ENCODE peak calls at places on chromosomes 11 and 22, in eight cellular contexts. Y is cardiac fibroblast, V is psoas muscle, I is neural progenitor cell, G is BE2C, L is AG04450, T is AG10803, M is fibroblast of the aortic adventitia. D is an unnamed sample.
A peak's percentile ranks its signal among the peaks of the same experiment; 100 is the strongest.

GRCh38 chr11:12125609-12126149 is 15.3 kb downstream of the MICAL2 start:
- DNase-seq in L (no peak), G (no peak), T (no peak), Y (no peak), V (no peak), M (peak; percentile 30), I (no peak), D (no peak)

GRCh38 chr11:2538951-2539735 is 94.3 kb downstream of the KCNQ1 start:
- DNase-seq in L (no peak), Y (no peak), M (no peak), I (no peak), V (peak; percentile 8), T (no peak), G (peak; percentile 1), D (no peak)

GRCh38 chr11:26715133-26715532 is 6.7 kb downstream of the SLC5A12 start:
- DNase-seq in I (no peak), V (no peak), G (no peak), L (no peak), T (no peak), M (no peak), Y (no peak), D (no peak)

GRCh38 chr11:48037709-48038468 is 57.5 kb downstream of the PTPRJ start:
- DNase-seq in Y (peak; percentile 36), L (no peak), G (no peak), V (no peak), T (no peak), I (no peak), M (peak; percentile 55), D (no peak)

GRCh38 chr11:62182147-62182869 is 7.7 kb upstream of the SCGB1D1 start:
- DNase-seq in V (no peak), G (no peak), I (no peak), Y (no peak), T (no peak), M (no peak), L (no peak), D (no peak)

GRCh38 chr11:29629281-29629680 is 387.5 kb downstream of the KCNA4 start:
- DNase-seq in M (no peak), I (peak; percentile 8), L (no peak), T (peak; percentile 27), V (no peak), G (no peak), Y (peak; percentile 17), D (no peak)

GRCh38 chr11:88101881-88102594 is 73.2 kb downstream of the RAB38 start:
- DNase-seq in V (no peak), Y (no peak), L (no peak), M (peak; percentile 2), T (peak; percentile 35), I (no peak), G (no peak), D (no peak)

GRCh38 chr11:77361184-77361583 is 59.7 kb upstream of the GDPD4 start:
- DNase-seq in V (no peak), G (no peak), Y (peak; percentile 29), I (peak; percentile 3), T (peak; percentile 92), M (peak; percentile 48), L (no peak), D (no peak)

GRCh38 chr22:36977947-36978660 is 41.1 kb downstream of the TST start:
- DNase-seq in L (peak; percentile 49), I (peak; percentile 95), T (peak; percentile 81), M (peak; percentile 88), G (peak; percentile 92), V (peak; percentile 90), Y (peak; percentile 89), D (peak; percentile 91)

GRCh38 chr22:24810043-24810749 is 4.2 kb downstream of the SGSM1 start:
- DNase-seq in G (peak; percentile 77), V (no peak), M (no peak), I (peak; percentile 81), T (no peak), L (no peak), Y (peak; percentile 52), D (no peak)

GRCh38 chr22:31036671-31037550 is 44.2 kb upstream of the SMTN start:
- DNase-seq in I (no peak), Y (peak; percentile 49), L (no peak), T (peak; percentile 90), V (peak; percentile 30), G (peak; percentile 13), M (peak; percentile 77), D (no peak)
- H3K4me3 ChIP-seq in I (no peak overlapping the region), Y (peak overlapping the region; percentile 19), L (peak overlapping the region; percentile 33), T (peak overlapping the region; percentile 41), V (peak overlapping the region; percentile 21), G (no peak overlapping the region), M (peak overlapping the region; percentile 39), D (no peak overlapping the region)

DNA sequence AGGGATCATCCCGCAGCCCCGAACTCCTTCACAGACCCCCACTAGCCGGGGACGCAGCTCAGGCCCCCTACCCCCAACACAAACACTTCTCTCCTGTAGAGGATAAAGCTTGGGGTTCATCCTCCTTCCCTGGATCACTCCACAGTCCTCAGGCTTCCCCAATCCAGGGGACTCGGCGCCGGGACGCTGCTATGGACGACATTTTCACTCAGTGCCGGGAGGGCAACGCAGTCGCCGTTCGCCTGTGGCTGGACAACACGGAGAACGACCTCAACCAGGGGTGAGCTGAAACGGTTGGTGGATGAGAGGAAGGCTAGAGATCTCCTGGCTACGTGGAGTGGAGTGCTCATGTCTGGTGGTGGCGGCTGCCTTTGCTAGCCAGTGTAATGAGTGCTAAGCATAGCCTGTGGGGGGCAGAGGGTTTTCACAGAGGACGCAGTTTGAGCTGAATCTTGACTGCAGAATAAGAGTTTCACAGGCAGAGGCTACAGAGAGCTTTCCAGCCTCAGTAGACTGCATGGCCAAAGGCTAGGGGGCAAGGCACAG is 580 bp downstream of the ILK start:
- DNase-seq in V (no peak), M (peak; percentile 77), T (peak; percentile 68), Y (peak; percentile 78), I (peak; percentile 67), G (peak; percentile 50), L (no peak), D (peak; percentile 75)
- TF ChIP-seq CTCF in V (peak; percentile 6), M (peak; percentile 47), T (peak; percentile 39), Y (peak; percentile 33), I (no peak), G (peak; percentile 17), L (peak; percentile 35), D (peak; percentile 24)

GRCh38 chr11:125263268-125263790 is 98.8 kb downstream of the PKNOX2 start:
- DNase-seq in G (no peak), M (peak; percentile 99), Y (peak; percentile 99), I (peak; percentile 99), L (peak; percentile 100), V (peak; percentile 66), T (peak; percentile 100), D (peak; percentile 10)
- H3K4me3 ChIP-seq in G (no peak overlapping the region), M (no peak overlapping the region), Y (no peak overlapping the region), I (peak overlapping the region; percentile 11), L (no peak overlapping the region), V (peak overlapping the region; percentile 18), T (no peak overlapping the region), D (no peak overlapping the region)

DNA sequence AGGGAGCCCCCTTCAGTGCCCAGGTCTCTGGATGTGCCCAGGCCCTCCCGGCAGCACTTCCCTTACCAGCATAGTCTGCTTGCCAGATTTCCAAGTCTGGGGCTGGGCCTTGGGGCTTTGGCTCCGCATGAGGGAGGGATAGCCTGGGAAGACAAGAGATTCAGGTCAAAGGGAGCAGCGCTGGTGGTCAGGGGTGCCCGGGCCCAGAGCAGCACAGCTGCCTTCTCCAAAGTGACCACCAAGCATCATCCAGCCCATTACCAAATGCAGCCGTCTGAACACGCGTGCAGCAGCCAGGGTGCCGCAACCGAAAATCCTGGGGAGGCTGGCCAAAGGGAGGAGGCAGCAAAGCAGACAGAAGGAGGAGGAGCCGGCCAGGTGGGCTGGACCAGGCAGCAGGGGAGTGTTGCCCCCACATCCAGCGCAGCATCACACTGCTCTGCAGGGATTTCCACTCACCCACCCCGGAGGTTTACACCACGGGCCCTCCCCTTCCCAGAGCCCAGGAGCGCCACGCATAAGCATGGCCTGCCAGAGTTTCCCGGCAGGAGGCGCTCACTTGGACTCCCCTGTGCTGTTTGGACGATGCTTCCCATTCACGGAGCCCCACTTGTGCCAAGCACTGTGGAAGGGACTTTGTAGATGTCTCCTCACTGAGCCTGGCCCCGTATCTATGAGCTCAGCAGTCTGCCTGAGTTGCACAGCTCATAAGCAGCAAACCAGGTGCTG is 22.5 kb downstream of the TRIM29 start:
- DNase-seq in V (no peak), G (no peak), T (no peak), Y (no peak), M (no peak), I (no peak), L (no peak), D (no peak)
- TF ChIP-seq CTCF in V (no peak), G (no peak), T (no peak), Y (peak; percentile 21), M (peak; percentile 15), I (peak; percentile 26), L (peak; percentile 16), D (no peak)

GRCh38 chr22:38504731-38505594 is 1.1 kb downstream of the DDX17 start:
- DNase-seq in Y (peak; percentile 52), L (no peak), G (peak; percentile 39), I (peak; percentile 29), M (no peak), V (peak; percentile 60), T (peak; percentile 60), D (peak; percentile 81)

GRCh38 chr22:38505595-38506117 is 455 bp downstream of the DDX17 start:
- DNase-seq in G (peak; percentile 61), M (peak; percentile 67), T (peak; percentile 78), Y (peak; percentile 79), I (peak; percentile 83), V (peak; percentile 86), L (no peak), D (peak; percentile 64)

GRCh38 chr22:38497869-38498268 is 8.2 kb downstream of the DDX17 start:
- DNase-seq in Y (no peak), I (no peak), G (no peak), T (no peak), L (no peak), M (no peak), V (no peak), D (no peak)

GRCh38 chr22:38503021-38503420 is 3.1 kb downstream of the DDX17 start:
- DNase-seq in Y (no peak), G (no peak), I (no peak), V (no peak), T (no peak), M (peak; percentile 12), L (no peak), D (no peak)

DNA sequence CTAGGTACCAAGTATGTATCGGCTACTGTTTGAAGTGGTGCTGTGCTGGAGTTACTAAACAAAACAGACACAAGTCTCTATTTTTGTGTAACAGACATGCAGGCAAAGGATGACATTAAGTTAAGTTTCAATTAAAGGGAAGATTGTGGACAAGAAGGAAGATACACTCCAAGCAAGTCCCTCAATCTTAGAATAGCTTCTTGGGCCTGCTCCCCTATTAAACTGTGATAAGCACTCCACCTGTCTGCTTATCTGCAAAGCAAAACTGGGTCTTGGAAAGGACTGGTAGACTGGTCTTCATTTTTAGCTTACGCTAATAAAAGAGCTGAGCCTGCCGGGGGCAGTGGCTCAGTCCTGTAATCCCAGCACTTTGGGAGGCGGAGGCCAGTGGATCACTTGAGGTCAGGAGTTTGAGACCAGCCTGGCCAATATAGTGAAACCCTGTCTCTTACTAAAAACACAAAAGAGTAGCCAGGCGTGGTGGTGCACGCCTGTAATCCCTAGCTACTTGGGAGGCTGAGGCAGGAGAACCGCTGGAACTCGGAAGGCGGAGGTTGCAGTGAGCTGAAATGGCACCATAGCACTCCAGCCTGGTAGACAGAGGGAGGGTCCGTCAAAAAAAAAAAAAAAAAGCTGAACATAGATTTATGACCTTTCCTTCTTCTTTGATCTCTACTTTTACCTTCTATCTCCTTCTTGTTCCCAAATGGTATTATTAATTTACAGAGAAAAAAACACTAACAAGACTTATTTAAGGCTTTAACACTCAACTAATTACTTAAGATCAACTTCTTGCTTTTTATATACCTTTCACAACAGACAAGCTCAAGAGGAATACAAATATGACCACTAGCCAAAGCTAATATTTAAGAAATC is 4.1 kb downstream of the DDX17 start:
- DNase-seq in T (no peak), I (no peak), L (no peak), V (no peak), G (no peak), M (no peak), Y (no peak), D (no peak)
- H3K4me3 ChIP-seq in T (no peak overlapping the region), I (peak overlapping the region; percentile 94), L (peak overlapping the region; percentile 3), V (peak overlapping the region; percentile 87), G (no peak overlapping the region), M (peak overlapping the region; percentile 10), Y (peak overlapping the region; percentile 90), D (no peak overlapping the region)

D was measured in GM12865.